ENCODE peak calls at places on chromosomes 11 and 22, in seven cellular contexts. L is cardiac muscle cell, G is small intestine, I is thoracic aorta, B is NB4, V is ureter, R is GM12865. W is an unnamed sample.

GRCh38 chr11:12757416-12757815 is 83.2 kb downstream of the TEAD1 start:
- DNase-seq in L (no peak), G (no peak), I (no peak), B (no peak), V (no peak), R (no peak), W (no peak)

GRCh38 chr11:88434333-88434976 is 96.9 kb upstream of the CTSC start:
- DNase-seq in L (no peak), G (no peak), I (no peak), B (peak; percentile 28), V (peak; percentile 55), R (peak; percentile 29), W (no peak)

GRCh38 chr11:37320921-37321320 is 722.9 kb upstream of the RAG2 start:
- DNase-seq in L (no peak), G (no peak), I (no peak), B (no peak), V (no peak), R (no peak), W (no peak)

GRCh38 chr22:50613291-50613981 is 12.8 kb downstream of the MAPK8IP2 start:
- DNase-seq in L (peak; percentile 13), G (peak; percentile 96), I (no peak), B (no peak), V (no peak), R (no peak), W (no peak)

GRCh38 chr22:36724836-36725235 is 21.3 kb upstream of the CACNG2 start:
- DNase-seq in L (no peak), G (no peak), I (no peak), B (no peak), V (no peak), R (no peak), W (no peak)

GRCh38 chr22:29315286-29316195 is at the start of gene RASL10A:
- DNase-seq in L (peak; percentile 58), G (no peak), I (no peak), B (peak; percentile 52), V (no peak), R (no peak), W (no peak)

GRCh38 chr11:20874358-20874757 is 205.0 kb downstream of the NELL1 start:
- DNase-seq in L (no peak), G (no peak), I (no peak), B (no peak), V (no peak), R (no peak), W (no peak)

GRCh38 chr11:89159974-89160373 is 17.7 kb upstream of the TYR start:
- DNase-seq in L (no peak), G (no peak), I (no peak), B (no peak), V (no peak), R (no peak), W (no peak)

GRCh38 chr22:33922268-33922667 is 2.0 kb upstream of the LARGE1 start:
- DNase-seq in L (peak; percentile 79), G (peak; percentile 42), I (no peak), B (no peak), V (peak; percentile 49), R (peak; percentile 30), W (no peak)

GRCh38 chr11:8100605-8101004 is 19.6 kb downstream of the TUB start:
- DNase-seq in L (no peak), G (no peak), I (no peak), B (no peak), V (peak; percentile 33), R (no peak), W (no peak)

GRCh38 chr11:587978-588380 is 11.7 kb downstream of the PHRF1 start:
- DNase-seq in L (no peak), G (peak; percentile 95), I (no peak), B (peak; percentile 93), V (no peak), R (no peak), W (no peak)

GRCh38 chr11:94851864-94852581 is 83.9 kb downstream of the AMOTL1 start:
- DNase-seq in L (no peak), G (no peak), I (no peak), B (no peak), V (no peak), R (no peak), W (no peak)

GRCh38 chr22:30985561-30986208 is 16.6 kb downstream of the TUG1 start:
- DNase-seq in L (no peak), G (no peak), I (no peak), B (no peak), V (no peak), R (no peak), W (no peak)

GRCh38 chr11:86869531-86869930 is 69.2 kb downstream of the PRSS23 start:
- DNase-seq in L (no peak), G (no peak), I (no peak), B (no peak), V (no peak), R (no peak), W (no peak)

GRCh38 chr11:94885133-94885532 is 88.2 kb downstream of the CWC15 start:
- DNase-seq in L (no peak), G (no peak), I (no peak), B (no peak), V (no peak), R (peak; percentile 46), W (no peak)

GRCh38 chr11:84437129-84438123 is 1151.3 kb upstream of the CCDC90B start:
- DNase-seq in L (peak; percentile 53), G (no peak), I (no peak), B (no peak), V (peak; percentile 51), R (peak; percentile 40), W (no peak)

GRCh38 chr11:22778642-22779041 is 51.0 kb downstream of the SVIP start:
- DNase-seq in L (no peak), G (peak; percentile 6), I (no peak), B (peak; percentile 9), V (no peak), R (no peak), W (no peak)

GRCh38 chr11:35304900-35305299 is 114.5 kb downstream of the SLC1A2 start:
- DNase-seq in L (no peak), G (no peak), I (no peak), B (no peak), V (no peak), R (no peak), W (no peak)

GRCh38 chr11:128039140-128040021 is 548.0 kb downstream of the ETS1 start:
- DNase-seq in L (no peak), G (peak; percentile 61), I (no peak), B (peak; percentile 99), V (peak; percentile 50), R (peak; percentile 64), W (peak; percentile 91)

GRCh38 chr11:102229510-102230119 is 87.7 kb upstream of the BIRC3 start:
- DNase-seq in L (no peak), G (peak; percentile 86), I (no peak), B (no peak), V (no peak), R (no peak), W (no peak)

GRCh38 chr11:76637491-76638266 is 32.9 kb downstream of the LRRC32 start:
- DNase-seq in L (no peak), G (no peak), I (no peak), B (peak; percentile 41), V (peak; percentile 51), R (peak; percentile 88), W (no peak)

GRCh38 chr11:74138021-74138420 is 32.8 kb downstream of the C2CD3 start:
- DNase-seq in L (no peak), G (no peak), I (no peak), B (no peak), V (no peak), R (no peak), W (no peak)

GRCh38 chr11:46099973-46100335 is 21.3 kb downstream of the PHF21A start:
- DNase-seq in L (no peak), G (peak; percentile 14), I (no peak), B (peak; percentile 19), V (no peak), R (peak; percentile 46), W (no peak)

GRCh38 chr11:130924750-130925149 is 8.5 kb upstream of the SNX19 start:
- DNase-seq in L (no peak), G (no peak), I (no peak), B (no peak), V (no peak), R (no peak), W (no peak)

GRCh38 chr11:129457321-129457720 is 81.7 kb downstream of the BARX2 start:
- DNase-seq in L (no peak), G (peak; percentile 31), I (no peak), B (no peak), V (no peak), R (no peak), W (no peak)

GRCh38 chr11:1825785-1826451 is 8.9 kb upstream of the SYT8 start:
- DNase-seq in L (no peak), G (no peak), I (no peak), B (peak; percentile 4), V (no peak), R (no peak), W (no peak)

GRCh38 chr11:41789376-41789775 is 329.9 kb upstream of the LRRC4C start:
- DNase-seq in L (no peak), G (no peak), I (no peak), B (no peak), V (no peak), R (no peak), W (no peak)

GRCh38 chr22:19878461-19879247 is 24.0 kb upstream of the GNB1L start:
- DNase-seq in L (no peak), G (no peak), I (no peak), B (no peak), V (no peak), R (no peak), W (peak; percentile 29)

GRCh38 chr11:119905162-119905561 is 176.2 kb upstream of the NECTIN1 start:
- DNase-seq in L (no peak), G (peak; percentile 70), I (no peak), B (no peak), V (no peak), R (no peak), W (no peak)

GRCh38 chr11:16792426-16792825 is 54.0 kb downstream of the C11orf58 start:
- DNase-seq in L (no peak), G (no peak), I (no peak), B (peak; percentile 19), V (no peak), R (no peak), W (no peak)

GRCh38 chr11:116882386-116882785 is 45.0 kb upstream of the APOA1 start:
- DNase-seq in L (no peak), G (no peak), I (no peak), B (no peak), V (no peak), R (no peak), W (peak; percentile 44)

GRCh38 chr11:126202646-126203359 is 8.6 kb downstream of the RPUSD4 start:
- DNase-seq in L (no peak), G (no peak), I (no peak), B (no peak), V (no peak), R (no peak), W (no peak)

GRCh38 chr11:84291996-84292395 is 1005.8 kb upstream of the CCDC90B start:
- DNase-seq in L (no peak), G (no peak), I (no peak), B (no peak), V (no peak), R (no peak), W (no peak)

W was measured in AG09319.